ENCODE peak calls at places on chromosomes 4 and X, in four cellular contexts. I is PC-3, U is endothelial cell of umbilical vein, D is cardiac fibroblast. B is an unnamed sample.

GRCh38 chr4:76607266-76607799 is 172.3 kb downstream of the SHROOM3 start:
- DNase-seq in I (no peak), U (no peak), D (peak), B (no peak)

GRCh38 chr4:137274404-137274803 is 257.9 kb downstream of the PCDH18 start:
- DNase-seq in I (no peak), U (no peak), D (peak), B (no peak)

GRCh38 chr4:52343595-52343994 is 292.5 kb downstream of the SPATA18 start:
- DNase-seq in I (no peak), U (no peak), D (no peak), B (no peak)

GRCh38 chr4:7985072-7985471 is 45.4 kb upstream of the AFAP1 start:
- DNase-seq in I (no peak), U (no peak), D (no peak), B (no peak)

GRCh38 chrX:141180851-141181250 is 3.9 kb upstream of the LDOC1 start:
- DNase-seq in I (no peak), U (no peak), D (no peak), B (no peak)

GRCh38 chr4:85967872-85968271 is 392.0 kb downstream of the MAPK10 start:
- DNase-seq in I (no peak), U (no peak), D (peak), B (no peak)

GRCh38 chr4:7306986-7307385 is 114.6 kb downstream of the SORCS2 start:
- DNase-seq in I (no peak), U (no peak), D (no peak), B (no peak)

GRCh38 chrX:150768132-150768485 is 74.9 kb downstream of the MTMR1 start:
- DNase-seq in I (no peak), U (no peak), D (no peak), B (no peak)

GRCh38 chr4:82629238-82630000 is 67.6 kb upstream of the TMEM150C start:
- DNase-seq in I (no peak), U (no peak), D (peak), B (no peak)

GRCh38 chr4:184417802-184418511 is 56.4 kb downstream of the IRF2 start:
- DNase-seq in I (peak), U (peak), D (peak), B (no peak)

GRCh38 chrX:135395064-135395463 is 26.7 kb upstream of the SMIM10L2A start:
- DNase-seq in I (no peak), U (no peak), D (no peak), B (no peak)

GRCh38 chrX:115968436-115969252 is 201.9 kb upstream of the AGTR2 start:
- DNase-seq in I (no peak), U (peak), D (peak), B (no peak)

GRCh38 chrX:103631145-103631544 is 2.4 kb downstream of the TCEAL1 start:
- DNase-seq in I (no peak), U (no peak), D (no peak), B (no peak)

GRCh38 chr4:170667814-170668213 is 578.1 kb upstream of the AADAT start:
- DNase-seq in I (no peak), U (no peak), D (no peak), B (no peak)

GRCh38 chrX:45774961-45775360 is 574.3 kb upstream of the DIPK2B start:
- DNase-seq in I (peak), U (peak), D (peak), B (no peak)

GRCh38 chr4:162732871-162733270 is 433.8 kb downstream of the NAF1 start:
- DNase-seq in I (no peak), U (no peak), D (no peak), B (no peak)

GRCh38 chr4:138034871-138035270 is 207.3 kb downstream of the SLC7A11 start:
- DNase-seq in I (peak), U (peak), D (peak), B (no peak)

GRCh38 chr4:24067781-24068193 is 177.9 kb upstream of the PPARGC1A start:
- DNase-seq in I (peak), U (no peak), D (peak), B (no peak)

GRCh38 chrX:125132274-125132673 is 187.4 kb upstream of the TEX13C start:
- DNase-seq in I (peak), U (no peak), D (peak), B (no peak)

GRCh38 chr4:114615435-114615834 is 16.8 kb downstream of the UGT8 start:
- DNase-seq in I (no peak), U (no peak), D (no peak), B (no peak)

DNA sequence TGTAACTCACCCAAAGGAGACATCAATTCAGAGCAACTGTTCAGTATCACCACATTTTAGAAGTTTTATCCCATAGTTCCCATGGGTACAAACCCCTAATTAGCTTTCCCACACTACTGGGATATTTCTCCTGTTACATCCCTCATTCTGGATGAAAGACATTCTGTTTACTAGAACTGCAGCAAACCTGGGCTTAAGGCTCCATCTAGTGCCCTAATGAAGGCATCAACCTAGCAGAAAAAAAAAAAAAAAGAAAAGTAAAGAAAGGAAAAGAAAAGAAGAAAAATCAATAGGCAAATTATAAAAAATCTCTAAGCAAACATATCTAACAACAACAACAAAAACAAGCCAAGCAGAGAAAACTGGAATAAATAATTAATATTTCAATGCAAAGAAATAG is 133.7 kb upstream of the CPXCR1 start:
- DNase-seq in I (peak), U (peak), D (peak), B (no peak)
- H3K4me3 ChIP-seq in I (peak), U (no peak), D (no peak), B (no peak)

GRCh38 chrX:133405498-133406180 is 9.7 kb downstream of the GPC4 start:
- DNase-seq in I (no peak), U (no peak), D (no peak), B (no peak)
- H3K4me3 ChIP-seq in I (no peak), U (no peak), D (no peak), B (no peak)

DNA sequence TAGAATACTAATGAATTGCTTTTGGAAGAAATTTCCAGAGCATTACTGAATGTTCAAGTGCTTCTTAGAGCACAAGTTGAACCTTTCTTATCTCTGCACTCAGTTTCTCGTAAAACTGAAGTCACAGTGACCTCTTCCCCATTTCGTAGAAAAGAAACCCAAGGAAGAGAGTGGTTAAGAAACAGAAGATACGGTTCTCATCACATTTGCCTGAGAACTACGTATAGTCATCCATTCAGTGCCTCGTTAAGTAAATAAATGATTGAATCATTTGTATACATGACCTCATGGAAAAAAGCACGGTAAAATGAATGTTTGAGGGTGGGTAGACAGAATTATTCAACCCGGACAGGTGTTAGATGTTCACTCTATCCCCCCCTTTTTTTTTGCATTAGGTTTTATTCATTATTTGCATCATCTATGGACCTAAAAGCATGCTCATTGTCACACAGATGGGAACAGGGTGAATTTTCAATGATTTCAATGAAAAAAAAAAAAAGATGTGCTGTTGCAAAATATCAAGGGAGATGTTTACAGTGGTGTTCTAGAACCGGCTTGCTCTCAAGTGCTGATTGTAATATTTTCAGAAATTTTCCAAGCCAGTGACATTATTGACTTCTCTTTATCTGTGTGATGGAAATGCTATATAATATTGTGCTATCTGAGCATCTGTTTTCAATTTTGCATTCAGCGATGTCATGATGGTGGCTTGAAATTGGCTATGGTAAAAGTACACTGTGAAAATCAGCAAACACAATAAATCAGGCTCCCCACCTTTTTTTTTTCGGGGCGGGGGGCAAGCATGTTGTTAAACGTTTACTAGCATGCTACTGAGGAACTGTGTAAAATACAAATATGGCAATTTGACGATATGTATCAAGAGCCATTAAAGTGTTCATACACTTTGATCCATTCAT is 4.3 kb downstream of the RHOH start:
- DNase-seq in I (peak), U (no peak), D (no peak), B (no peak)
- H3K4me3 ChIP-seq in I (no peak), U (no peak), D (no peak), B (peak)

DNA sequence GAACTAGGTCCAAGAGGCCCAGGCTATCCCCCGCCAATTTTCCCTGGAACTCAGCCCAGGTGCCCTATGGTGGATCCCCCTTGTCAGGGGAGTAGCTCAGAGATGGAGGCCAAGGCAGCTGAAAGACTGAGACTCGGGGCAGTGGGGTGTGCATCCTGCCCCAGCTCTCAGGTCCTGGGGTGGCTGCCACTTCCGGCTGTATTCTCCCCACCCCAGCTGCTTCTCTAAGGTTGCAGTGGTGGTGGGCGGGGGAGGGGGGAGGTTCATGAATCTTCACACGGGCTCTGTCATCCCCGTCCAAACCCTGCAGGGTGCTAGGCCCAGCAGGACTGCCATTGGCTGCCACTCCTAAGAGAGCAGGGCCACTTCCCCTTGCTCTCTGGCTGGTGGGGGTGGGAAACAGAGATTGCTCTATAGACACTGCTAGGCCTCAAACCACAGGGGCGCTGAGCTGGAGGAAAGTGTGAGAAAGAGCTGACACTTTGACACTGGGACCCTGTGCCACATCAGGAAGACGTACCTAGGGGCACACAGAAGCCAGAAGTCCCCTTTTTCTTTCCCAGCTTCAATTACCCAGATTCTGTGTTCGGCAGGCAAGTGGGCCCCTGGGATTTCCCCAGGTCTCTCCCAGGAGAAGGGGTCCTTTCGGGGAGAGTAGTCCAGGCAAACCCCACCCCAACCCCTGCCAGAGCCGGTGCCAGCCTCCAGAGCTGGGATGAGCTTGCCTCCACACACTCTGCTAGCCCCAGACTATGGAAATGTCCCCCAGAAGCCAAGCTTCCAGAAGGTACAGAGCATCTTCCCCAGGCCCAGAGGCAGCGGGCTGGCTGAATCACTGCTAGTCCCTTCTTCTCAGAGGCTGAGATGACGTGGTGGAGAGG is 1.6 kb downstream of the SASH3 start:
- DNase-seq in I (no peak), U (no peak), D (no peak), B (no peak)
- H3K4me3 ChIP-seq in I (no peak), U (no peak), D (no peak), B (peak)

DNA sequence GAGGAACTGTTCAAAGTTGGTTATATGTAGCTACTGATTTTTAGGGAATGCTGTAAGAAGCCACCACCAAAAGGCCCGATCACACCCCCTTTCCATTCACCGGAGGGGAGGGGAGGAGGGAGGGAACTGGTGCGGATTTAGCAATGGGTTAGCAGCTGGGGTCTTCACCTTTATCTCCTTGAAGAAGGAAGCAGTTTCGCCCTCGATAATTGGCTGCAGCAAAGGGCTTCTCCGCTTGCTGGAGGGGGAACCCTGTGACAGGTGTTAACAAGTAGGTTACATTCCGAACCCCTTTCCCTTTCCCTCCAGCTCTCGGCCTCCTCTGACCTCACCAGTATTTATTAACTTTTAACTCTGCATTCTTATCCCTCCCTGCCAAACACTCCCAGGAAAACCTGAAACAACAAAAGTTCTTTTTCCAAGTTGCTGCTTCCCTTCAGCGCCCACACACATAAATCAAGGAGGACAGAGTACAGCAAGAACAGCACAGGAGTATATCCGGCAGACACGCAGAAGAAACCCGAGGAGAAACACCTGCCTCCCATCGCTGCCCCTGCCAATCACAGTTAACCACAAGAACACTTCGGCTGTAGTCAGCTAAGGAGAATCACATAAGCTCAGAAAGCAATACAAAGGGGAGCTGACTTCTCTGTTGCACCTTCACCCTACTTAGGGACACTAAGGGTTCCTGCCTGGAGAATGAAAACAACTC is 39.8 kb upstream of the NAP1L5 start:
- DNase-seq in I (no peak), U (peak), D (no peak), B (no peak)
- H3K4me3 ChIP-seq in I (no peak), U (no peak), D (no peak), B (no peak)

GRCh38 chr4:124318292-124318691 is 394.2 kb downstream of the ANKRD50 start:
- DNase-seq in I (no peak), U (no peak), D (no peak), B (no peak)
- H3K4me3 ChIP-seq in I (no peak), U (no peak), D (no peak), B (no peak)

GRCh38 chrX:48936429-48937064 is 17.7 kb upstream of the PIM2 start:
- DNase-seq in I (no peak), U (no peak), D (no peak), B (no peak)
- H3K4me3 ChIP-seq in I (no peak), U (no peak), D (no peak), B (no peak)

GRCh38 chr4:48483006-48483776 is at the start of gene SLC10A4:
- DNase-seq in I (no peak), U (no peak), D (no peak), B (no peak)
- H3K4me3 ChIP-seq in I (peak), U (no peak), D (peak), B (peak)

B was measured in breast epithelium.